ENCODE peak calls at places on chromosomes 4 and X, in seven cellular contexts. T, C, S, X, N, L and G are unnamed samples.

GRCh38 chr4:123037809-123038208 is 115.4 kb upstream of the NUDT6 start:
- DNase-seq in T (peak), C (no peak), S (no peak), X (no peak), N (no peak), L (no peak), G (peak)

GRCh38 chrX:44903107-44903506 is 30.1 kb downstream of the KDM6A start:
- DNase-seq in T (peak), C (no peak), S (no peak), X (no peak), N (no peak), L (peak), G (peak)

GRCh38 chrX:35339796-35340195 is 397.2 kb downstream of the FAM47B start:
- DNase-seq in T (no peak), C (no peak), S (no peak), X (no peak), N (no peak), L (no peak), G (no peak)

GRCh38 chr4:111781611-111782010 is 363.6 kb upstream of the FAM241A start:
- DNase-seq in T (no peak), C (no peak), S (no peak), X (no peak), N (no peak), L (no peak), G (no peak)

GRCh38 chrX:132968282-132968681 is 9.9 kb upstream of the HS6ST2 start:
- DNase-seq in T (no peak), C (no peak), S (no peak), X (peak), N (no peak), L (no peak), G (no peak)

GRCh38 chr4:121270384-121270783 is 106.3 kb upstream of the TNIP3 start:
- DNase-seq in T (peak), C (no peak), S (no peak), X (no peak), N (no peak), L (no peak), G (peak)

GRCh38 chrX:111041018-111041462 is 55.0 kb upstream of the PAK3 start:
- DNase-seq in T (peak), C (no peak), S (no peak), X (no peak), N (no peak), L (no peak), G (peak)

GRCh38 chrX:85309717-85310116 is 65.9 kb downstream of the ZNF711 start:
- DNase-seq in T (no peak), C (no peak), S (no peak), X (peak), N (no peak), L (no peak), G (no peak)

GRCh38 chr4:72489267-72489666 is 79.8 kb downstream of the ADAMTS3 start:
- DNase-seq in T (peak), C (no peak), S (no peak), X (no peak), N (no peak), L (no peak), G (peak)

GRCh38 chr4:89545315-89545714 is 237.7 kb upstream of the GPRIN3 start:
- DNase-seq in T (no peak), C (no peak), S (no peak), X (no peak), N (no peak), L (no peak), G (no peak)

GRCh38 chr4:76305971-76306881 is at the start of gene STBD1:
- DNase-seq in T (peak), C (peak), S (peak), X (peak), N (peak), L (peak), G (peak)

GRCh38 chr4:166422475-166422874 is 549.4 kb downstream of the TLL1 start:
- DNase-seq in T (peak), C (no peak), S (no peak), X (no peak), N (no peak), L (no peak), G (peak)

GRCh38 chr4:88818650-88819470 is 121.2 kb upstream of the NAP1L5 start:
- DNase-seq in T (peak), C (peak), S (no peak), X (peak), N (peak), L (peak), G (peak)

GRCh38 chr4:69323284-69323683 is 43.0 kb downstream of the UGT2B28 start:
- DNase-seq in T (no peak), C (no peak), S (no peak), X (no peak), N (no peak), L (no peak), G (no peak)
- TF ChIP-seq CTCF in T (no peak), C (no peak), S (no peak), X (no peak), N (no peak), L (no peak), G (no peak)

GRCh38 chrX:54495814-54496516 is at the start of gene FGD1:
- DNase-seq in T (peak), C (peak), S (no peak), X (peak), N (peak), L (peak), G (peak)
- H3K4me3 ChIP-seq in T (peak), C (peak), S (peak), X (peak), N (peak), L (peak), G (peak)

DNA sequence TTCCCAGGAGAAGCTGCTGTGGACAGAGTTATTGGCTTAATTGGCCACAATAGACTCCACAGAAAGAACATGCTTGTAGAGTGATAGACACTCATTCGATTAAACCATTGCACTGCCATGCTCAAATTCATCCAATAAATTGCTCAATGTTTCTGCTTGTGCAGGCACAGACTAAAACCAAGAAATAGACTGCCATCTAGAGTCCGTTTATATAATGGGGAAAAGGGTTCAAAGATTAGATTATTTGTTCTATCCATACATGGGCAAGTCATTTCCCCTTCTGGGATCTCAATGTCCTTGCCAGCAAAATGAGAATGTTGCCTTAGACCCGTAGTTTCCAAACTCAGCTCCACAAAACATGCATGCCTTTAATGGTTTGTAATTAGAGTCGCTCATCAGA is 8.7 kb downstream of the SMIM10 start:
- DNase-seq in T (peak), C (no peak), S (no peak), X (peak), N (no peak), L (peak), G (peak)
- TF ChIP-seq CTCF in T (peak), C (no peak), S (no peak), X (no peak), N (peak), L (peak), G (peak)

GRCh38 chr4:108109111-108109510 is 59.6 kb downstream of the LEF1 start:
- DNase-seq in T (no peak), C (no peak), S (no peak), X (no peak), N (no peak), L (no peak), G (no peak)

GRCh38 chr4:108107729-108108382 is 60.9 kb downstream of the LEF1 start:
- DNase-seq in T (no peak), C (no peak), S (no peak), X (no peak), N (no peak), L (no peak), G (no peak)

GRCh38 chr4:108111781-108112180 is 57.0 kb downstream of the LEF1 start:
- DNase-seq in T (no peak), C (no peak), S (no peak), X (no peak), N (no peak), L (no peak), G (no peak)

GRCh38 chr4:108110450-108110849 is 58.3 kb downstream of the LEF1 start:
- DNase-seq in T (no peak), C (no peak), S (no peak), X (no peak), N (no peak), L (no peak), G (no peak)

GRCh38 chr4:108109997-108110416 is 58.7 kb downstream of the LEF1 start:
- DNase-seq in T (no peak), C (no peak), S (no peak), X (no peak), N (no peak), L (no peak), G (no peak)
- H3K4me3 ChIP-seq in T (no peak), C (no peak), S (no peak), X (no peak), N (no peak), L (no peak), G (no peak)

GRCh38 chrX:23902419-23902818 is 5.3 kb downstream of the APOO start:
- DNase-seq in T (peak), C (no peak), S (no peak), X (peak), N (peak), L (no peak), G (peak)
- TF ChIP-seq CTCF in T (peak), C (peak), S (peak), X (peak), N (peak), L (peak), G (peak)

GRCh38 chr4:41611881-41612871 is 74.2 kb downstream of the LIMCH1 start:
- DNase-seq in T (peak), C (peak), S (no peak), X (peak), N (peak), L (no peak), G (no peak)
- H3K4me3 ChIP-seq in T (no peak), C (peak), S (no peak), X (no peak), N (peak), L (no peak), G (no peak)

GRCh38 chrX:107775734-107776511 is at the start of gene TSC22D3:
- DNase-seq in T (peak), C (peak), S (peak), X (peak), N (peak), L (peak), G (peak)
- TF ChIP-seq CTCF in T (peak), C (no peak), S (no peak), X (no peak), N (no peak), L (no peak), G (no peak)

DNA sequence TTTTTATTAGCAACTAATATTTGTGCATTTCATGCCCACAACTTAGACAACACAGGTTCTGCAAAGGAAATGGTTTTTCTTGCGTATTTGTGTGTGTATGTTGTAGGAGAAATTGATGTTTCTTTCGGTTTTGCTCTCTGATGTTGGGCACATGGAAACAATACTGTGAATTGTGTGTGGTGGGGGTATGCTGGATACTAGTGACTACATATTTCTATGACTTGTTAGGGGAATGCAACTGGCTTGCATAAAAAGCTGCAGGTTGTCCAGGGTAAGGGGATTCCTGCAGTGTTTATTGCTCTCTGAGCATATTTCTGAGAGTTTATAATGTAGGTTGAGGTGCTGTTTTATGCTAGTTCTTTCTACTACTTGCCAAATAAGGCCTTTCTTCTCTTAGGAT is 11.6 kb downstream of the DLG3 start:
- DNase-seq in T (no peak), C (no peak), S (no peak), X (no peak), N (no peak), L (no peak), G (no peak)
- H3K4me3 ChIP-seq in T (no peak), C (peak), S (peak), X (peak), N (no peak), L (no peak), G (no peak)